ENCODE peak calls at places on chromosomes 3 and 15, in five cellular contexts. O is naive thymus-derived CD4-positive, alpha-beta T cell; N is lung; G is CD4-positive, CD25-positive, alpha-beta regulatory T cell; V is dorsolateral prefrontal cortex. L is an unnamed sample.

GRCh38 chr3:172181936-172182708 is 142.7 kb downstream of the FNDC3B start:
- DNase-seq in V (no peak), O (no peak), N (no peak), G (no peak), L (no peak)

GRCh38 chr15:63583027-63583426 is 14.2 kb upstream of the FBXL22 start:
- DNase-seq in O (no peak), N (no peak), V (no peak), G (no peak), L (no peak)

GRCh38 chr3:33791477-33792166 is 6.8 kb upstream of the PDCD6IP start:
- DNase-seq in O (no peak), N (no peak), G (no peak), V (no peak), L (no peak)

GRCh38 chr15:78101423-78102105 is 9.2 kb downstream of the SH2D7 start:
- DNase-seq in N (no peak), G (no peak), V (no peak), O (no peak), L (no peak)

GRCh38 chr15:36612063-36612788 is 32.8 kb downstream of the CDIN1 start:
- DNase-seq in N (no peak), O (no peak), V (no peak), G (no peak), L (no peak)

GRCh38 chr15:85333132-85333831 is 47.1 kb upstream of the AKAP13 start:
- DNase-seq in V (no peak), G (no peak), N (no peak), O (no peak), L (no peak)

GRCh38 chr3:48564022-48564421 is 441 bp upstream of the UCN2 start:
- DNase-seq in O (no peak), N (peak; percentile 58), G (no peak), V (peak; percentile 82), L (no peak)

GRCh38 chr3:147941984-147942383 is 532.8 kb downstream of the ZIC1 start:
- DNase-seq in G (no peak), N (no peak), V (no peak), O (no peak), L (no peak)

GRCh38 chr3:50600141-50600753 is 11.3 kb downstream of the CISH start:
- DNase-seq in O (no peak), N (no peak), G (no peak), V (no peak), L (no peak)

GRCh38 chr3:42702066-42702951 is at the start of gene HHATL:
- DNase-seq in O (no peak), G (no peak), V (peak; percentile 72), N (no peak), L (peak; percentile 81)

GRCh38 chr15:99732711-99733267 is 448 bp downstream of the LYSMD4 start:
- DNase-seq in V (no peak), N (no peak), O (no peak), G (no peak), L (no peak)

GRCh38 chr3:83890763-83891135 is 1068.0 kb upstream of the CADM2 start:
- DNase-seq in G (no peak), N (no peak), O (no peak), V (no peak), L (no peak)

GRCh38 chr15:85831415-85832113 is 36.8 kb upstream of the KLHL25 start:
- DNase-seq in G (no peak), N (peak; percentile 41), O (peak; percentile 12), V (peak; percentile 58), L (peak; percentile 76)

GRCh38 chr15:73369073-73369694 is 426 bp upstream of the HCN4 start:
- DNase-seq in G (no peak), N (no peak), O (no peak), V (no peak), L (no peak)

GRCh38 chr15:73370151-73370550 is 1.4 kb upstream of the HCN4 start:
- DNase-seq in O (no peak), N (no peak), V (no peak), G (no peak), L (peak; percentile 35)

GRCh38 chr15:73368301-73369072 is at the start of gene HCN4:
- DNase-seq in O (no peak), V (peak; percentile 56), G (no peak), N (no peak), L (peak; percentile 40)

GRCh38 chr15:73366766-73367623 is 1.8 kb downstream of the HCN4 start:
- DNase-seq in G (no peak), O (no peak), N (no peak), V (no peak), L (peak; percentile 16)

DNA sequence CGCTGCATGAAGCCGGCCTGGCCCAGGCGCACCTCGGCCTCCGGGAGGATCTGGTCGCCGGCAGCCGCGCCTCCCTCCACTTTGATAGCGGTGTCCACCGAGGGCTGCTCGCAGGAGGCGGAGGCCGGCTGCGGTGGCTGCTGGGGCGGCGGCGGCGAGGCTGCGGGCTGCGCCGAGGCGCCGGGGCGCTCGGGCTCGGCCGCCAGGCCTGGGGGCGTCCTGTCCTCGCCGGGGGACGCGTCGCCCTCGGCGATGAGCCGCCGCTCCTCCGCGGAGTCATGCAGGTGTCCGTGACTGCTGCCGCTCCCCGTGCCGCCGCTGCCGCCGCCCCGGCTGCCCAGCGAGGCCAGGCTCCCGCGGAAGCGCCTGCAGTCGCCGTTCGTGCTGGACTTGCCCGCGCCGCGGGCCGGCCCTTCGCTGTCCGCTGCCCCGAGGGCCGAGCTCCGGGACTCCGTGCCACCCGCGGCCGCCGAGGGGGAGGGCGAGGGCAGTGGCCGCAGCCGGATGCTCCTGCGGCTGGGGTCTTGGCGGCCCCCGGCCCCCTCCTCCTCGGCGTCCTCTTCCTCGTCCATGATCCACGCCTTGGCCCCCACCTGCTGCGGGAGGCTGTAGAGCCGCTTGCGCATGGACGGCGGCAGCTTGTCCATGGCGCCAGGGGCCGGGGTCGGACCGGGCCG is 996 bp downstream of the HCN4 start:
- DNase-seq in V (no peak), G (no peak), O (no peak), N (no peak), L (peak; percentile 16)
- H3K27me3 ChIP-seq in V (peaks cover 68% of the 10 kb centered on the region), G (peaks cover 13% of the 10 kb centered on the region), O (no peaks in the 10 kb centered on the region), N (peaks cover 13% of the 10 kb centered on the region), L (peaks cover 20% of the 10 kb centered on the region)

GRCh38 chr3:158095302-158095997 is 10.8 kb downstream of the SHOX2 start:
- DNase-seq in O (no peak), G (no peak), V (no peak), N (no peak), L (no peak)
- H3K27me3 ChIP-seq in O (peaks cover 58% of the 10 kb centered on the region), G (peaks cover 73% of the 10 kb centered on the region), V (peaks cover 99% of the 10 kb centered on the region), N (peaks cover 3% of the 10 kb centered on the region), L (no peaks in the 10 kb centered on the region)

GRCh38 chr15:68561146-68561545 is 17.6 kb upstream of the CORO2B start:
- DNase-seq in V (no peak), G (no peak), N (no peak), O (no peak), L (no peak)
- H3K27me3 ChIP-seq in V (no peaks in the 10 kb centered on the region), G (peaks cover 21% of the 10 kb centered on the region), N (no peaks in the 10 kb centered on the region), O (peaks cover 4% of the 10 kb centered on the region), L (no peaks in the 10 kb centered on the region)

GRCh38 chr3:46901061-46901460 is 23.5 kb downstream of the PTH1R start:
- DNase-seq in O (no peak), G (no peak), N (no peak), V (no peak), L (no peak)

GRCh38 chr3:46901591-46902187 is 24.2 kb downstream of the PTH1R start:
- DNase-seq in G (no peak), V (no peak), O (no peak), N (no peak), L (no peak)

GRCh38 chr3:46899151-46900006 is 21.9 kb downstream of the PTH1R start:
- DNase-seq in N (no peak), G (no peak), V (no peak), O (no peak), L (no peak)

GRCh38 chr3:46900007-46900292 is 22.4 kb downstream of the PTH1R start:
- DNase-seq in V (no peak), G (no peak), N (no peak), O (no peak), L (no peak)

GRCh38 chr3:46900356-46900755 is 22.8 kb downstream of the PTH1R start:
- DNase-seq in G (no peak), N (no peak), V (no peak), O (no peak), L (no peak)
- H3K27me3 ChIP-seq in G (peaks cover 2% of the 10 kb centered on the region), N (no peaks in the 10 kb centered on the region), V (no peaks in the 10 kb centered on the region), O (no peaks in the 10 kb centered on the region), L (no peaks in the 10 kb centered on the region)

DNA sequence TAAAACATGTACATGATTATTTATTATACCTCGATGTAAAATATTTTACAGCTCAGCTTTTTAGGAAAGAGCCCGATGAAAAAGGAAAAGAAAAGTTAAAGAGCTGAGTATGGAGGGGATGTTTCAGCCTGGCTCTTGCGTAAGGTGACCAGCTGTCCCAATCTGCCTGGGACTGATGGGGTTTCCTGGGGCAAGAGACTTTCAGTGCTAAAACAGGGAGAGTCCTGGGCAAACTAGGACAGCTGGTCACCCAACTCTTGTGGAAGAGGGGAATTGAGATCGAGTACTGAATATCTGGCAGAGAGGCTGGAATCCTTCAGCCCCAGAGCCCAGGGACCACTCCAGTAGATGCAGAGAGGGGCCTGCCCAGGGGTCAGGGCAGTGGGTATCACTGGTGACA is 21.0 kb downstream of the DUOX2 start:
- DNase-seq in O (no peak), N (no peak), V (peak; percentile 1), G (no peak), L (no peak)
- H3K27me3 ChIP-seq in O (no peaks in the 10 kb centered on the region), N (no peaks in the 10 kb centered on the region), V (no peaks in the 10 kb centered on the region), G (peaks cover 3% of the 10 kb centered on the region), L (no peaks in the 10 kb centered on the region)

L was measured in WERI-Rb-1.